ENCODE peak calls at places on chromosomes 3 and 15, in four cellular contexts. J is frontal cortex, I is NCI-H460, V is SK-N-DZ. U is an unnamed sample.

GRCh38 chr15:62392411-62392810 is 227.3 kb upstream of the C2CD4B start:
- DNase-seq in J (no peak), V (no peak), I (no peak), U (no peak)

GRCh38 chr3:142987080-142987700 is 14.2 kb upstream of the U2SURP start:
- DNase-seq in J (no peak), V (peak; percentile 36), I (no peak), U (no peak)

GRCh38 chr3:194003128-194004057 is 132.6 kb upstream of the HES1 start:
- DNase-seq in V (peak; percentile 68), J (peak; percentile 50), I (peak; percentile 83), U (peak; percentile 76)

GRCh38 chr3:113953677-113954076 is 5.9 kb downstream of the ZDHHC23 start:
- DNase-seq in V (no peak), J (no peak), I (no peak), U (no peak)

GRCh38 chr15:68252925-68253534 is 23.5 kb upstream of the CLN6 start:
- DNase-seq in J (no peak), I (peak; percentile 76), V (peak; percentile 75), U (peak; percentile 61)

GRCh38 chr15:57440167-57440566 is 63.9 kb downstream of the CGNL1 start:
- DNase-seq in I (no peak), J (no peak), V (no peak), U (no peak)

GRCh38 chr15:67050062-67050461 is 15.3 kb upstream of the SMAD3 start:
- DNase-seq in I (no peak), V (no peak), J (no peak), U (no peak)

GRCh38 chr3:119035014-119035346 is 334 bp upstream of the IGSF11 start:
- DNase-seq in V (no peak), I (no peak), J (no peak), U (no peak)

GRCh38 chr3:194908432-194908966 is 222.8 kb downstream of the FAM43A start:
- DNase-seq in J (no peak), V (no peak), I (no peak), U (no peak)

GRCh38 chr15:94370197-94370987 is 139.0 kb downstream of the MCTP2 start:
- DNase-seq in J (no peak), I (no peak), V (peak; percentile 10), U (no peak)

GRCh38 chr3:71028802-71029201 is 554.7 kb downstream of the FOXP1 start:
- DNase-seq in V (no peak), J (no peak), I (no peak), U (no peak)

GRCh38 chr3:19439944-19440343 is 291.6 kb downstream of the KCNH8 start:
- DNase-seq in J (no peak), V (no peak), I (no peak), U (no peak)

GRCh38 chr3:37223084-37223975 is 48.9 kb upstream of the LRRFIP2 start:
- DNase-seq in I (no peak), V (no peak), J (no peak), U (no peak)

GRCh38 chr3:194572131-194572789 is 61.0 kb downstream of the TMEM44 start:
- DNase-seq in V (no peak), J (no peak), I (peak; percentile 50), U (no peak)

GRCh38 chr3:20023663-20024417 is 11.8 kb upstream of the PP2D1 start:
- DNase-seq in J (no peak), V (no peak), I (no peak), U (no peak)

GRCh38 chr3:13561376-13561775 is 12.5 kb downstream of the FBLN2 start:
- DNase-seq in I (no peak), V (no peak), J (no peak), U (no peak)

GRCh38 chr15:41256577-41257038 is 25.5 kb downstream of the CHP1 start:
- DNase-seq in J (no peak), I (no peak), V (no peak), U (no peak)

GRCh38 chr3:42572278-42572677 is 9.5 kb downstream of the SEC22C start:
- DNase-seq in I (peak; percentile 48), J (no peak), V (peak; percentile 34), U (no peak)

GRCh38 chr3:11118181-11118682 is 36.1 kb upstream of the HRH1 start:
- DNase-seq in V (no peak), I (no peak), J (no peak), U (no peak)

GRCh38 chr15:69576035-69576526 is 123.5 kb downstream of the RPLP1 start:
- DNase-seq in J (no peak), I (peak; percentile 68), V (no peak), U (peak; percentile 38)

GRCh38 chr15:45279024-45279697 is 27.1 kb downstream of the SLC28A2 start:
- DNase-seq in J (peak; percentile 84), I (peak; percentile 97), V (peak; percentile 98), U (peak; percentile 83)

GRCh38 chr3:119279101-119279554 is 15.1 kb upstream of the ARHGAP31 start:
- DNase-seq in I (no peak), J (no peak), V (no peak), U (no peak)

GRCh38 chr3:11545186-11545851 is 98.4 kb downstream of the VGLL4 start:
- DNase-seq in J (no peak), I (no peak), V (peak; percentile 76), U (no peak)

GRCh38 chr3:134898315-134898714 is 103.3 kb downstream of the EPHB1 start:
- DNase-seq in J (no peak), I (no peak), V (no peak), U (no peak)

GRCh38 chr15:85044894-85045293 is 63.2 kb downstream of the PDE8A start:
- DNase-seq in V (no peak), J (no peak), I (no peak), U (no peak)

GRCh38 chr3:18767756-18768303 is 342.7 kb upstream of the SATB1 start:
- DNase-seq in I (no peak), J (no peak), V (no peak), U (no peak)

GRCh38 chr15:32877201-32877600 is 159.4 kb downstream of the GREM1 start:
- DNase-seq in I (no peak), V (no peak), J (no peak), U (no peak)

GRCh38 chr3:70233812-70234211 is 78.6 kb downstream of the MDFIC2 start:
- DNase-seq in V (no peak), I (no peak), J (no peak), U (no peak)

GRCh38 chr3:185717627-185718330 is 107.1 kb downstream of the IGF2BP2 start:
- DNase-seq in V (no peak), I (no peak), J (no peak), U (no peak)

GRCh38 chr3:168847293-168847883 is 751.7 kb upstream of the GOLIM4 start:
- DNase-seq in J (peak; percentile 1), V (peak; percentile 58), I (peak; percentile 32), U (no peak)

GRCh38 chr15:93235926-93236781 is 147.1 kb upstream of the RGMA start:
- DNase-seq in V (no peak), J (no peak), I (no peak), U (no peak)

GRCh38 chr15:66936115-66936863 is 129.1 kb upstream of the SMAD3 start:
- DNase-seq in J (no peak), I (no peak), V (no peak), U (no peak)

GRCh38 chr3:179991877-179992276 is 44.9 kb downstream of the PEX5L start:
- DNase-seq in I (no peak), V (no peak), J (no peak), U (no peak)

GRCh38 chr15:41952003-41952563 is 20.3 kb downstream of the EHD4 start:
- DNase-seq in J (no peak), I (no peak), V (no peak), U (no peak)

GRCh38 chr3:183210862-183211341 is 42.2 kb upstream of the B3GNT5 start:
- DNase-seq in V (no peak), J (no peak), I (no peak), U (no peak)

GRCh38 chr3:115092220-115092791 is 54.8 kb downstream of the ZBTB20 start:
- DNase-seq in I (peak; percentile 36), J (peak; percentile 16), V (peak; percentile 71), U (no peak)

GRCh38 chr3:72272356-72272755 is 487.4 kb upstream of the PROK2 start:
- DNase-seq in J (no peak), V (no peak), I (no peak), U (no peak)

GRCh38 chr15:41966920-41967465 is 5.4 kb downstream of the EHD4 start:
- DNase-seq in I (no peak), J (no peak), V (no peak), U (no peak)

GRCh38 chr3:14802332-14802731 is 16.4 kb upstream of the FGD5 start:
- DNase-seq in I (no peak), J (no peak), V (no peak), U (no peak)

GRCh38 chr3:126018995-126019394 is 50.0 kb downstream of the ROPN1B start:
- DNase-seq in V (no peak), I (no peak), J (no peak), U (no peak)

U was measured in D721Med.